ENCODE peak calls at places on chromosomes 5 and 9, in eight cellular contexts. D is GM12878, O is breast epithelium, K is endothelial cell of umbilical vein, C is stomach, A is SK-N-SH, M is upper lobe of left lung, H is HepG2. G is an unnamed sample.

GRCh38 chr5:102628449-102629175 is 126.5 kb upstream of the PAM start:
- DNase-seq in D (no peak), O (no peak), K (no peak), C (no peak), A (no peak), M (no peak), H (no peak), G (peak; percentile 40)

GRCh38 chr5:63831381-63831780 is 130.9 kb downstream of the HTR1A start:
- DNase-seq in D (no peak), O (no peak), K (no peak), C (no peak), A (no peak), M (no peak), H (no peak), G (no peak)

GRCh38 chr5:560792-561166 is 36.5 kb upstream of the SLC9A3 start:
- DNase-seq in D (no peak), O (no peak), K (no peak), C (no peak), A (no peak), M (peak; percentile 68), H (no peak), G (no peak)

GRCh38 chr5:36635721-36636390 is 29.4 kb downstream of the SLC1A3 start:
- DNase-seq in D (no peak), O (no peak), K (no peak), C (no peak), A (no peak), M (no peak), H (no peak), G (no peak)

GRCh38 chr5:77256406-77256805 is 45.9 kb downstream of the PDE8B start:
- DNase-seq in D (no peak), O (no peak), K (no peak), C (no peak), A (no peak), M (no peak), H (no peak), G (no peak)

GRCh38 chr9:98916660-98917059 is 27.0 kb upstream of the COL15A1 start:
- DNase-seq in D (no peak), O (no peak), K (no peak), C (no peak), A (no peak), M (peak; percentile 55), H (no peak), G (no peak)

GRCh38 chr5:69517763-69518212 is 25.2 kb downstream of the OCLN start:
- DNase-seq in D (no peak), O (no peak), K (peak; percentile 81), C (no peak), A (no peak), M (no peak), H (peak; percentile 79), G (no peak)

GRCh38 chr9:20760246-20760901 is 76.3 kb downstream of the FOCAD start:
- DNase-seq in D (no peak), O (no peak), K (peak; percentile 88), C (no peak), A (no peak), M (no peak), H (no peak), G (no peak)

GRCh38 chr9:86126998-86127972 is 27.9 kb upstream of the GOLM1 start:
- DNase-seq in D (no peak), O (peak; percentile 85), K (no peak), C (peak; percentile 89), A (peak; percentile 22), M (no peak), H (peak; percentile 79), G (peak; percentile 96)

GRCh38 chr5:110899566-110900412 is 161.0 kb downstream of the SLC25A46 start:
- DNase-seq in D (no peak), O (no peak), K (no peak), C (no peak), A (no peak), M (no peak), H (no peak), G (no peak)

GRCh38 chr9:36882117-36882465 is 152.0 kb downstream of the PAX5 start:
- DNase-seq in D (no peak), O (no peak), K (no peak), C (no peak), A (no peak), M (no peak), H (no peak), G (no peak)

GRCh38 chr5:178212241-178213002 is 8.1 kb downstream of the HNRNPAB start:
- DNase-seq in D (no peak), O (no peak), K (no peak), C (no peak), A (no peak), M (no peak), H (no peak), G (no peak)
- TF ChIP-seq POLR2AphosphoS5 in D (peak; percentile 70), O (no peak), K (peak; percentile 37), C (no peak), A (no peak), M (no peak), H (peak; percentile 18), G (no peak)

DNA sequence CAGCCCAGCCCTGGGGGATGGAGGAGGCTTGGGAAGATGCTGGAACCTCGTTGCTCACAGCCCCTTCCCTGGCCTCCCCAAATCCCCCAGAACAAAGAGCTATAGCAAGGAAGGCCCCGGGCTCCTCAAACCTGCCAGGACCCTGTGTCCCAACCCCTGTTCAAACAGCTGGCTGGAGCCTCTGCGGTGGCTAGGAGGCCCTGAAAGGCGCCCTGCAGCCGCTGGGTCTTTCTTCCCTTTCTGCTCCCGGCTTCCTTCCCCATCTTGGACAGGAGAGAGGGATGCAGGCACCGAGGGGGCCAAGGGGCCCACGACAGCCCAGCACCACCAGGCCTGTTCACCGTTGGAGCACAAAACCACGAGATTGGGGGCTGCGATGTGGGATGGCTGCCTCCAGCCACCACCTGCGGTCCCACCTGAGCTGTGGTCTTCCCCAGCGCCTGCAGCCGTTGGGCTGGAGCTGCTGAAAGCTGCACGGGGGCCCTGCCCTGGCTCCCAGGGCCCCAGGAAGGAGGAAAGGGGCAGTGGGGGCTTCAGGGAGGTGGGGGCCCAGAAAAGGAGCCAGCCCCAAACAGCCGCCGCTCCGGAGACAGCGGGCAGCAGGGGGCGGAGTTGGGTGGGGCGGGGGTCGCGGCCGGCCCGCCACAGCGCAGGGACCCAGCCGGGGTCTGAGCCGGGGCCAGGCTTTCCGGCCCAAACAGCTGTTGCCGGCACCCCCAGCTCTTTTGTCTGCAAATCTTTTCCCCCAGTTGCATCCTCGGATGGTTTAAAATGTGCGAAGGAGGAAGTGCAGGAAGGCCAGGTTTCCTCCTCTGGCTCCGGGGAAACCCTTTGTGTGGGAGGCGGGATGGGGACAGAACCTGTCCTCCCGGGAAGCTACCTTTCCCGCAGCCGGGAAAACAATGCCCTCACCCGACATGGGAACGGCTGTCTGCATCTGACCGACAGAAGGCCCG is 16.1 kb downstream of the NOTCH1 start:
- DNase-seq in D (no peak), O (no peak), K (peak; percentile 86), C (no peak), A (no peak), M (no peak), H (no peak), G (no peak)
- TF ChIP-seq CTCF in D (no peak), O (no peak), K (no peak), C (no peak), A (no peak), M (no peak), H (no peak), G (no peak)

DNA sequence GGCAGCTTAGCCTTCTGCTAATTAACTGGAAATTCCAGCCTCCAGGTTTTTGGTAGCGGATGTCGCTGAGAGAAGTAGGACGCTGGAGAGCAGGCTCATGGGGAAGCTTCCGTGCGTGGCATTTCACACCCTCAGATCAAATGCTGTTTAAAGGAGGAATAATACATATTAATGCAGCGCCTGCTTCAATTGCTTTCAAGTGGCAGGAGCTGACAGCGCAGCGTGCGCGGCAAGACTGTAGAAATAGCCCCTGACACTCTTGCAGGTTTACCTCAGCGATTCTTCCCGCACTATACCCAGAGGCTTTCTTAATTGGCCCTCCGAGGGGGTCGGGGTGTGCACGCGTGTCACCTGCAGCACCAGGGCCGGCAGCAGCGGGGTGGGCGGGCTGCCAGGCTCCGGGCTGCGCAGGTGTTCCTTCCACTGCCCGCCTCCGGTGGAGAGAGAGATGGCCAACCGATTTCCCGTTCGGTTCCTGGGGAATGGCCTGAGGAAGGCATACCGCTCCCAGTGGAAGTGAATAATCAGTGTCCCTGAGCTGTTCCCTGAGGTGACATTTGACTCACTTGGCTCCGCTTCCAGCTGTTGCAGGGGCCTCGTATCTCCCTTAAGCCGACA is 427.9 kb downstream of the KCTD16 start:
- DNase-seq in D (no peak), O (no peak), K (no peak), C (peak; percentile 44), A (peak; percentile 9), M (peak; percentile 79), H (no peak), G (no peak)
- TF ChIP-seq POLR2AphosphoS5 in D (no peak), O (no peak), K (no peak), C (no peak), A (no peak), M (no peak), H (no peak), G (no peak)

GRCh38 chr9:108119530-108120113 is 630.1 kb upstream of the KLF4 start:
- DNase-seq in D (no peak), O (no peak), K (no peak), C (peak; percentile 84), A (no peak), M (peak; percentile 13), H (no peak), G (no peak)
- TF ChIP-seq CTCF in D (no peak), O (no peak), K (no peak), C (no peak), A (no peak), M (no peak), H (no peak), G (no peak)

GRCh38 chr9:35829084-35829763 is at the start of gene TMEM8B:
- DNase-seq in D (no peak), O (peak; percentile 98), K (peak; percentile 91), C (peak; percentile 99), A (peak; percentile 97), M (peak; percentile 100), H (peak; percentile 83), G (peak; percentile 76)
- TF ChIP-seq POLR2AphosphoS5 in D (no peak), O (no peak), K (no peak), C (peak; percentile 44), A (no peak), M (peak; percentile 11), H (no peak), G (peak; percentile 57)